ENCODE peak calls at places on chromosome 5, in seven cellular contexts. D is EL, B is HuH-7, H is astrocyte of the spinal cord, I is caudate nucleus, W is GM03348, U is NCI-H345. Y is an unnamed sample.

GRCh38 chr5:124865603-124866354 is 119.3 kb upstream of the ZNF608 start:
- DNase-seq in W (no peak), U (no peak), D (no peak), B (no peak), H (no peak), I (no peak), Y (no peak)

GRCh38 chr5:150485770-150486401 is 22.0 kb upstream of the NDST1 start:
- DNase-seq in U (no peak), I (peak), W (peak), H (no peak), D (peak), B (peak), Y (no peak)

GRCh38 chr5:139774980-139775654 is 20.5 kb upstream of the PSD2 start:
- DNase-seq in D (peak), U (peak), H (peak), I (peak), W (peak), B (peak), Y (peak)

GRCh38 chr5:18811616-18812015 is 1176.4 kb downstream of the CDH18 start:
- DNase-seq in H (no peak), D (no peak), W (no peak), I (no peak), B (no peak), U (no peak), Y (no peak)

GRCh38 chr5:84249918-84250635 is 134.6 kb downstream of the EDIL3 start:
- DNase-seq in H (peak), U (no peak), D (peak), I (no peak), W (peak), B (no peak), Y (no peak)

GRCh38 chr5:113337515-113338140 is 97.2 kb downstream of the TSSK1B start:
- DNase-seq in D (no peak), W (no peak), U (no peak), H (peak), I (no peak), B (no peak), Y (no peak)

GRCh38 chr5:149060325-149060724 is 2.5 kb downstream of the SH3TC2 start:
- DNase-seq in I (no peak), U (peak), W (no peak), H (peak), D (peak), B (peak), Y (no peak)

GRCh38 chr5:76046761-76047160 is 36.4 kb upstream of the SV2C start:
- DNase-seq in H (no peak), U (no peak), D (no peak), W (no peak), I (no peak), B (no peak), Y (no peak)

GRCh38 chr5:8906303-8906967 is 639.4 kb downstream of the SEMA5A start:
- DNase-seq in D (peak), I (no peak), U (no peak), H (peak), W (peak), B (no peak), Y (no peak)

GRCh38 chr5:66864240-66864884 is 268.2 kb downstream of the MAST4 start:
- DNase-seq in H (peak), I (no peak), U (no peak), D (peak), B (peak), W (peak), Y (peak)

GRCh38 chr5:37836173-37837100 is 3.4 kb downstream of the GDNF start:
- DNase-seq in D (peak), I (no peak), B (no peak), H (peak), U (no peak), W (peak), Y (no peak)

GRCh38 chr5:174410716-174411512 is 313.5 kb upstream of the MSX2 start:
- DNase-seq in D (peak), I (no peak), W (no peak), B (no peak), U (no peak), H (no peak), Y (no peak)

GRCh38 chr5:178538624-178539344 is 51.4 kb downstream of the COL23A1 start:
- DNase-seq in H (no peak), U (no peak), W (no peak), I (no peak), B (no peak), D (no peak), Y (no peak)

GRCh38 chr5:86118542-86118941 is 499.2 kb upstream of the COX7C start:
- DNase-seq in H (no peak), D (no peak), W (no peak), B (no peak), U (no peak), I (no peak), Y (peak)

Y was measured in MM.1S.